ENCODE peak calls at places on chromosome 3, in four cellular contexts. A is H1, X is HepG2, L is GM12878. Z is an unnamed sample.

GRCh38 chr3:34183114-34183513 is 384.7 kb downstream of the PDCD6IP start:
- DNase-seq in A (no peak), X (no peak), L (no peak), Z (no peak)

GRCh38 chr3:52253314-52254260 is 8.0 kb downstream of the PPM1M start:
- DNase-seq in A (no peak), X (no peak), L (peak; percentile 85), Z (no peak)

GRCh38 chr3:14678015-14678503 is 3.1 kb downstream of the C3orf20 start:
- DNase-seq in A (no peak), X (peak; percentile 96), L (no peak), Z (no peak)

GRCh38 chr3:112770026-112770626 is 76.5 kb downstream of the CD200R1L start:
- DNase-seq in A (no peak), X (no peak), L (no peak), Z (peak; percentile 10)

GRCh38 chr3:120469440-120470415 is 18.9 kb upstream of the FSTL1 start:
- DNase-seq in A (no peak), X (no peak), L (no peak), Z (peak; percentile 68)

GRCh38 chr3:95926904-95927501 is 887.4 kb upstream of the EPHA6 start:
- DNase-seq in A (peak; percentile 63), X (no peak), L (no peak), Z (no peak)

GRCh38 chr3:12890610-12891390 is 49.4 kb upstream of the RPL32 start:
- DNase-seq in A (no peak), X (no peak), L (no peak), Z (no peak)

GRCh38 chr3:41026394-41027177 is 172.7 kb upstream of the CTNNB1 start:
- DNase-seq in A (no peak), X (peak; percentile 35), L (no peak), Z (no peak)

GRCh38 chr3:11717301-11717700 is 73.6 kb upstream of the VGLL4 start:
- DNase-seq in A (no peak), X (no peak), L (no peak), Z (no peak)

GRCh38 chr3:54826255-54826691 is 101.6 kb downstream of the LRTM1 start:
- DNase-seq in A (no peak), X (no peak), L (no peak), Z (no peak)

GRCh38 chr3:195550723-195551122 is 7.6 kb upstream of the PPP1R2 start:
- DNase-seq in A (no peak), X (peak; percentile 76), L (no peak), Z (no peak)

GRCh38 chr3:120101624-120102023 is 7.4 kb upstream of the GSK3B start:
- DNase-seq in A (no peak), X (no peak), L (no peak), Z (no peak)

GRCh38 chr3:82100378-82100777 is 338.9 kb upstream of the GBE1 start:
- DNase-seq in A (no peak), X (peak; percentile 25), L (no peak), Z (no peak)

GRCh38 chr3:164450276-164450905 is 627.9 kb downstream of the SI start:
- DNase-seq in A (no peak), X (no peak), L (no peak), Z (no peak)

GRCh38 chr3:16410659-16411058 is 102.8 kb downstream of the RFTN1 start:
- DNase-seq in A (no peak), X (no peak), L (no peak), Z (no peak)

GRCh38 chr3:12507871-12508281 is 23.6 kb downstream of the TSEN2 start:
- DNase-seq in A (no peak), X (no peak), L (no peak), Z (no peak)

GRCh38 chr3:173217127-173217526 is 76.1 kb upstream of the SPATA16 start:
- DNase-seq in A (no peak), X (no peak), L (no peak), Z (no peak)

GRCh38 chr3:184716652-184717607 is 5.1 kb upstream of the MAGEF1 start:
- DNase-seq in A (peak; percentile 60), X (peak; percentile 12), L (no peak), Z (no peak)

GRCh38 chr3:173103469-173103868 is 37.6 kb downstream of the SPATA16 start:
- DNase-seq in A (no peak), X (no peak), L (no peak), Z (no peak)

GRCh38 chr3:122615303-122615702 is 37.9 kb downstream of the PARP15 start:
- DNase-seq in A (no peak), X (no peak), L (no peak), Z (no peak)

GRCh38 chr3:78721771-78722543 is 1045.8 kb downstream of the ROBO1 start:
- DNase-seq in A (no peak), X (no peak), L (no peak), Z (no peak)

GRCh38 chr3:161217496-161217895 is 3.6 kb upstream of the NMD3 start:
- DNase-seq in A (no peak), X (peak; percentile 63), L (no peak), Z (peak; percentile 53)

GRCh38 chr3:11140054-11140712 is 14.1 kb upstream of the HRH1 start:
- DNase-seq in A (no peak), X (no peak), L (peak; percentile 61), Z (no peak)

GRCh38 chr3:141878326-141878725 is 1.9 kb downstream of the ATP1B3 start:
- DNase-seq in A (no peak), X (no peak), L (no peak), Z (no peak)

GRCh38 chr3:44966795-44967278 is 9.1 kb downstream of the ZDHHC3 start:
- DNase-seq in A (no peak), X (no peak), L (no peak), Z (peak; percentile 79)

GRCh38 chr3:160676547-160677303 is at the start of gene ARL14:
- DNase-seq in A (no peak), X (peak; percentile 12), L (no peak), Z (peak; percentile 89)

GRCh38 chr3:115445559-115445958 is 177.8 kb upstream of the GAP43 start:
- DNase-seq in A (no peak), X (no peak), L (no peak), Z (no peak)

GRCh38 chr3:145639207-145639606 is 521.8 kb downstream of the PLOD2 start:
- DNase-seq in A (no peak), X (no peak), L (no peak), Z (no peak)

GRCh38 chr3:102165367-102165766 is 269.4 kb upstream of the ZPLD1 start:
- DNase-seq in A (no peak), X (no peak), L (no peak), Z (no peak)

GRCh38 chr3:98454929-98455328 is 8.1 kb upstream of the OR5K1 start:
- DNase-seq in A (no peak), X (no peak), L (no peak), Z (no peak)
- TF ChIP-seq ZNF274 in A (no peak), X (no peak), L (no peak), Z (no peak)

GRCh38 chr3:74883690-74884089 is 269.2 kb upstream of the CNTN3 start:
- DNase-seq in A (no peak), X (peak; percentile 2), L (no peak), Z (no peak)
- TF ChIP-seq CTCF in A (peak; percentile 55), X (peak; percentile 25), L (peak; percentile 21), Z (no peak)

GRCh38 chr3:190318666-190319065 is 3.6 kb downstream of the CLDN1 start:
- DNase-seq in A (no peak), X (no peak), L (no peak), Z (no peak)

GRCh38 chr3:190320594-190321362 is 1.5 kb downstream of the CLDN1 start:
- DNase-seq in A (no peak), X (no peak), L (no peak), Z (no peak)

GRCh38 chr3:190322604-190323240 is 476 bp upstream of the CLDN1 start:
- DNase-seq in A (no peak), X (no peak), L (no peak), Z (no peak)

GRCh38 chr3:190321789-190322603 is at the start of gene CLDN1:
- DNase-seq in A (peak; percentile 95), X (peak; percentile 70), L (no peak), Z (peak; percentile 24)

DNA sequence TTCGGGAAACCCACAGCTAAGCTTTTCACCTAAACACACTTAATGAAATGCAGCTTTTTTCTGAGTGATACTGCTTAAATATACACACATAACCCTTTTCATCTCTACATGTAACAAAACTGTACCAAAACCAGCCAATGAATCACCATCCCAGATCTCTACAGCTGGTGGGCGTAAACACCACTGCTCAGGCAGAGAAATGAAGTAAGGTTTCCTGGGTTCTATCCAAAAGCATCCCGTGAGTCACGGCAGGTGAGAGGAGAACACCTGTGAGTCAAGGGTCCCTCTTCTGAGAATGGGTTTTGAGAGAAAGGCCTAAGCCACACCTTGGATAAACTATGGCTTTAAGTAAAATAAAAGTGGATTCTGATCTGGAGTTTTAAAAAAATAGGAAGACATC is 2.6 kb downstream of the CLDN1 start:
- DNase-seq in A (no peak), X (no peak), L (no peak), Z (no peak)
- TF ChIP-seq ZNF274 in A (no peak), X (no peak), L (no peak), Z (no peak)

GRCh38 chr3:30606301-30607031 is at the start of gene TGFBR2:
- DNase-seq in A (peak; percentile 77), X (peak; percentile 98), L (peak; percentile 5), Z (peak; percentile 95)
- TF ChIP-seq CTCF in A (peak; percentile 23), X (peak; percentile 10), L (no peak), Z (peak; percentile 11)